ENCODE peak calls at places on chromosomes 1 and 21, in ten cellular contexts. F is mesothelial cell of epicardium; B is ovary; J is progenitor cell of endocrine pancreas; N is thoracic aorta; V is adrenal gland; W is CD4-positive, alpha-beta T cell; X is SK-N-SH; I is epithelial cell of esophagus; M is A549. K is an unnamed sample.

GRCh38 chr1:224632921-224633321 is 16.8 kb downstream of the CNIH3 start:
- DNase-seq in F (no peak), B (no peak), J (no peak), N (no peak), V (no peak), W (no peak), X (no peak), I (no peak), M (no peak), K (no peak)

GRCh38 chr21:44414291-44415072 is 40.8 kb upstream of the LRRC3 start:
- DNase-seq in F (no peak), B (no peak), J (peak), N (no peak), V (peak), W (no peak), X (no peak), I (no peak), M (no peak), K (no peak)

GRCh38 chr1:153397056-153397923 is 6.4 kb upstream of the S100A8 start:
- DNase-seq in F (no peak), B (no peak), J (no peak), N (no peak), V (no peak), W (no peak), X (no peak), I (no peak), M (no peak), K (no peak)

GRCh38 chr1:59481915-59482505 is 185.1 kb downstream of the FGGY start:
- DNase-seq in F (no peak), B (no peak), J (no peak), N (no peak), V (no peak), W (no peak), X (no peak), I (no peak), M (no peak), K (peak)

GRCh38 chr1:53771648-53772047 is 32.7 kb upstream of the GLIS1 start:
- DNase-seq in F (no peak), B (no peak), J (no peak), N (no peak), V (no peak), W (no peak), X (no peak), I (peak), M (no peak), K (peak)

GRCh38 chr1:117598489-117598888 is 7.4 kb upstream of the TENT5C start:
- DNase-seq in F (no peak), B (no peak), J (no peak), N (no peak), V (no peak), W (no peak), X (no peak), I (no peak), M (no peak), K (no peak)

GRCh38 chr21:41537356-41537755 is 29.4 kb upstream of the TMPRSS2 start:
- DNase-seq in F (no peak), B (no peak), J (no peak), N (no peak), V (no peak), W (no peak), X (no peak), I (no peak), M (no peak), K (no peak)

GRCh38 chr1:43272576-43273571 is 3.1 kb downstream of the TMEM125 start:
- DNase-seq in F (no peak), B (no peak), J (no peak), N (no peak), V (no peak), W (no peak), X (no peak), I (no peak), M (no peak), K (no peak)

GRCh38 chr21:39537571-39537970 is 75.2 kb upstream of the B3GALT5 start:
- DNase-seq in F (no peak), B (no peak), J (no peak), N (no peak), V (no peak), W (no peak), X (no peak), I (no peak), M (no peak), K (no peak)

GRCh38 chr1:64312431-64312830 is 109.0 kb downstream of the UBE2U start:
- DNase-seq in F (no peak), B (no peak), J (no peak), N (no peak), V (no peak), W (no peak), X (no peak), I (no peak), M (no peak), K (no peak)

GRCh38 chr1:89894210-89894668 is 73.4 kb downstream of the LRRC8D start:
- DNase-seq in F (no peak), B (no peak), J (no peak), N (no peak), V (no peak), W (no peak), X (no peak), I (peak), M (no peak), K (peak)

GRCh38 chr1:226653311-226653921 is 85.7 kb downstream of the ITPKB start:
- DNase-seq in F (no peak), B (no peak), J (no peak), N (no peak), V (no peak), W (peak), X (no peak), I (no peak), M (no peak), K (no peak)

GRCh38 chr1:25467616-25468015 is 36.9 kb downstream of the MACO1 start:
- DNase-seq in F (no peak), B (no peak), J (no peak), N (no peak), V (no peak), W (no peak), X (no peak), I (no peak), M (no peak), K (no peak)

GRCh38 chr1:90393025-90393424 is 324.1 kb downstream of the BARHL2 start:
- DNase-seq in F (no peak), B (no peak), J (no peak), N (no peak), V (no peak), W (no peak), X (no peak), I (peak), M (no peak), K (no peak)

GRCh38 chr1:6922096-6922931 is 137.1 kb downstream of the CAMTA1 start:
- DNase-seq in F (no peak), B (peak), J (no peak), N (peak), V (no peak), W (no peak), X (peak), I (peak), M (no peak), K (peak)

GRCh38 chr1:26733982-26734381 is 38.2 kb downstream of the ARID1A start:
- DNase-seq in F (no peak), B (no peak), J (no peak), N (no peak), V (no peak), W (no peak), X (no peak), I (peak), M (no peak), K (peak)

GRCh38 chr1:185608166-185608565 is 126.0 kb upstream of the HMCN1 start:
- DNase-seq in F (no peak), B (no peak), J (no peak), N (no peak), V (no peak), W (no peak), X (no peak), I (no peak), M (no peak), K (no peak)

DNA sequence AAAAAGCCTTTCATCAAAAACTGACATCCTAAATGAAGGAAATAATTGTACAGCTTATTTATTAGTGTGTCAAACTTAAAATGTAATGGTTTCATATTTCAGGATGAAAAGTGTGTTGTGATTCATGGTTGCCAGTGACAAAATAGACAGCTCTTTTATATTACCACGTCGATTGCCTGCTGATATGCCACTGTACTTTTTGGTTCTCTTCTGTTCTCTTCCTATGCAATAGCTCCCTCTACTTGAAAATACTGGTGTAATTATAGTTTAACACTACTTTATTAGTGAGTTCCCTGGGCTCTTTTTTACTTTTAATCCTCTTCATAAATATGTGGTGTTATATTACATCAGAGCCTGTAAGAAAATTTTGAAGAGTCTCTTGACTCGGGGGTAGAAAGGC is 111.3 kb downstream of the PATJ start:
- DNase-seq in F (no peak), B (no peak), J (no peak), N (no peak), V (no peak), W (no peak), X (peak), I (no peak), M (no peak), K (peak)
- TF ChIP-seq CTCF in F (peak), B (no peak), J (no peak), N (peak), V (peak), W (no peak), X (peak), I (no peak), M (peak), K (peak)

GRCh38 chr1:182029002-182029378 is 32.5 kb downstream of the ZNF648 start:
- DNase-seq in F (no peak), B (no peak), J (no peak), N (no peak), V (no peak), W (no peak), X (no peak), I (no peak), M (no peak), K (no peak)

GRCh38 chr1:182032251-182032650 is 29.3 kb downstream of the ZNF648 start:
- DNase-seq in F (no peak), B (no peak), J (no peak), N (no peak), V (no peak), W (no peak), X (no peak), I (peak), M (no peak), K (no peak)

GRCh38 chr1:182035097-182035770 is 26.3 kb downstream of the ZNF648 start:
- DNase-seq in F (no peak), B (no peak), J (no peak), N (no peak), V (no peak), W (no peak), X (no peak), I (no peak), M (no peak), K (no peak)

GRCh38 chr1:182029379-182030331 is 31.9 kb downstream of the ZNF648 start:
- DNase-seq in F (peak), B (peak), J (peak), N (peak), V (peak), W (peak), X (peak), I (peak), M (peak), K (peak)
- TF ChIP-seq CTCF in F (peak), B (peak), J (peak), N (peak), V (peak), W (peak), X (peak), I (peak), M (peak), K (peak)

DNA sequence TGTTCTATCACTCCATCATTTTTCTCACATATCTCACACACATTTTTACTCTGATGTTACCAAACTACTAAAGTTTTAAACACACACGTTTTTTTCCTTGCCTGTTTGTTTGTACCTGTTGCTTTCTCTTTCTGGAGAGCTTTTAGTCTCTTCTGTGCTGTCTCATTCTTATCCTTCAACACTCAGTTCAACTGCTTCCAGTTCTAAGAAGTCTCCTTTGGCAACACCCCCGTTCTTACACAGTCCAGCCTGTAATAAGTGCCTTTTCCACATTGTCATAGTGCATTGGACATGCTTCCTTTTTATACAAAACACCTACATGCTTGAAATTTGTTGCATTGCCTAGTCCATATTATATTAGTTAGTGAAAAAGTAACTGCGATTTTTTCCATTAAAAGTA is 360.2 kb upstream of the BRINP3 start:
- DNase-seq in F (no peak), B (no peak), J (no peak), N (no peak), V (no peak), W (no peak), X (no peak), I (no peak), M (no peak), K (no peak)
- TF ChIP-seq CTCF in F (no peak), B (no peak), J (no peak), N (no peak), V (no peak), W (no peak), X (no peak), I (no peak), M (no peak), K (no peak)

DNA sequence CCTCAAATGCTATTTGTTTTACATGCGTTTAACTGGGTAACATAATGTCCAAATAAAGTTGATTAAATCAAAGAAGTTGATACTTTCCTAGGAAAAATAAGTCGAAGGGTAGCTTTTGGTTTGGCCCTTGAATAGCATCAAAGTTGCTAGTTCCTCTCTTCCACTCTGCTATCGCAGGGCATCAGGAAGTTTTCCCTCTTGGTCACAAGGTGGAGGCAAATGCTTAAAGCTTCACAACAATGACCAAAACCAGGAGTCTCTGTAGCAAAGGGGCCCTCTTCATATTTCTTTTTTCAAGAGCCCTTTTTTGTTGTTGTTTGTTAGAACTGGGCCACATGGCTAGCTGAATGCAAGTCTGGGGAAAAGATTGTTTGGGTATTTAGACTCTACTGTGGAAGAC is 668.4 kb downstream of the KCNT2 start:
- DNase-seq in F (no peak), B (no peak), J (no peak), N (no peak), V (no peak), W (no peak), X (no peak), I (peak), M (no peak), K (no peak)
- TF ChIP-seq CTCF in F (no peak), B (no peak), J (no peak), N (no peak), V (no peak), W (no peak), X (no peak), I (peak), M (no peak), K (no peak)

DNA sequence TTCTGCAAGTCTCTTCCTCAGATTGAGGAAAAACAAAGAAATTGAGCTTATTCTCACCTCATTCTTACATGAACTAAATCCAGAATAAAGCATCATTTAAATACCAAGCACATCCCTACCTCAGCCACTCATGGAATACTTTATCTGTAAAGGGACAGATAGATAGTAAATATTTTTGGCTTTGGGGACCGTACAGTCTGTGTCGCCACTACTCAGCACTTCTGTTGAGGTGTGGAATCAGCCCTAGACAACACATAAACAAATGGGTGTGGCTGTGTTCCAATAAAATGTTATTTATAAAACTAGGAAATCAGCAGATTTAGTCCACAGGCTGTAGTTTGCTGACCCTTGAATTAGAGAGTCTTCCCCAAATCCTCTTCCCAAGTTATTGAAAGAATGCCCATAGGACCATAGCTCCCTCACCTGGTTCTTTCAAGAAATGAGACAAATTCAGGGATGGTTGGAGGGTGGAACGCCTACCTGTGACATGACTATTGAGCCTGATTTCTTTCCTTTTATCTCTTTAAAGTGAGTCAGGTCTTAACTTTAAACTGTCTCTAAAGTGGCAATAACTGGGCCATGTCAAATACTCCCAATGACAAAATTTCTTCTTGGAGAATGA is 878.5 kb downstream of the USP25 start:
- DNase-seq in F (no peak), B (no peak), J (no peak), N (no peak), V (no peak), W (no peak), X (no peak), I (peak), M (no peak), K (no peak)
- TF ChIP-seq CTCF in F (no peak), B (no peak), J (peak), N (no peak), V (no peak), W (no peak), X (peak), I (peak), M (peak), K (no peak)

DNA sequence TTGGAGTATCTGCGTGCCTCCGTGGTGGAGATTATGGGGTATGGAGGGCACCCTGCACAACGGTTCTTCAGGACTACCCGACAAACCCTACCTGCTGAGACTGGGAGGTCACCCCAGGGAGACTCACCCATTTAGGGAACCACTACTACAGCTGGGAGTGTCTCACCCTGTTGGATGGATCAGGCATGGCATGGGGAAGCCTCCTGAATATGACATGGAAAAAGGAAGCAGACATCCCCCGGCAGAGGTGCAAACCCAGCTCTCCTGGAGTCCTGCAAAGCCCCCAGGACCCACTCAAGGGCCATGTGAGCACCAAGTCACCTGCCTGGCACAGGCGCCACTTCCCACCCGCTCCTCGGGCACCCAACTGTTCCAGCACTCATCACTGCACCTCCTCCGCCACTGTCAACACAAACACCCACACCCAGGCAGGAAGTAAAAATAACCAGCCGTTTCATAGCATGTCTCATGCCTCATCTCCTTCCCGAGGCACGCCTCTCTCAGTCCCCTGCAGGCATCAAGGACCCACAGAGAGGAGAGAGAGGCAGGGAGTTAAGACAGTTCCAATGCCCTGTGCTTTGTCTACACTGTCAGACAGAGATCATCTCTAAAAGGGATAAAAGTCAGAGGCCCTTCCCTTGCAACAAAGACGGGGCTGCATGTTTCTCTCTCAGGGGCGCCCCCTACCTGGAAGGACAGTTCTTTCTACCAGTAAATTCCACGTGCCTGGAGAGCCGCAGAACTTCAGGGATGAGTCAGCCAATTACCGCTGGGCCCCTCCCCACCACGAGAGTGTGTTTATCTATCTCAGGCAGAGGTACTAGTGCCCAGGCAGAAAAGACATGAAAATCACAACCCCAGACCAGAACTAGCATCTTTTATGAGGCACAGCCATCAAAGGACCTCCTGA is 150.1 kb upstream of the SOD1 start:
- DNase-seq in F (no peak), B (no peak), J (no peak), N (no peak), V (no peak), W (peak), X (no peak), I (peak), M (peak), K (no peak)
- TF ChIP-seq CTCF in F (no peak), B (no peak), J (peak), N (no peak), V (no peak), W (peak), X (peak), I (peak), M (peak), K (no peak)

DNA sequence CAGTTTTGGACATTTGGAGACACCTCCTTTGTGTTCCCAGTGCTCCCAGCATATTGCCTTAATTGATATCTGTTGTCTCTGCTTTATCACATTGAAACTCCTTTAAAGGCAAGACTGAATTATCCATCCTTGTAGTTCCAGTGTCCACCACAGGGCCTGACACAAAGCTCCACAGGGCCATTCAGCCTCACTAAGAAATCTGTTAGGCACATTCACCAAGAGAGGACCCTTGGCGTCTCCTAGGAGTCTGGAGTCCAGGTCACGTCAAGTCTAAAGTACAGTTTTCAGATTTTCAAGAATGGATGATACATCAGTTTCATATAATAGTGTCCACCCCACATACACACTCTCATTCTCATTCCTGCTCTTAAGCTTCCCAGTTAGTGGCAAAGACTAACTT is 4.8 kb downstream of the ACP6 start:
- DNase-seq in F (no peak), B (no peak), J (no peak), N (no peak), V (no peak), W (no peak), X (no peak), I (no peak), M (peak), K (no peak)
- TF ChIP-seq CTCF in F (peak), B (no peak), J (peak), N (peak), V (no peak), W (no peak), X (peak), I (peak), M (no peak), K (no peak)

DNA sequence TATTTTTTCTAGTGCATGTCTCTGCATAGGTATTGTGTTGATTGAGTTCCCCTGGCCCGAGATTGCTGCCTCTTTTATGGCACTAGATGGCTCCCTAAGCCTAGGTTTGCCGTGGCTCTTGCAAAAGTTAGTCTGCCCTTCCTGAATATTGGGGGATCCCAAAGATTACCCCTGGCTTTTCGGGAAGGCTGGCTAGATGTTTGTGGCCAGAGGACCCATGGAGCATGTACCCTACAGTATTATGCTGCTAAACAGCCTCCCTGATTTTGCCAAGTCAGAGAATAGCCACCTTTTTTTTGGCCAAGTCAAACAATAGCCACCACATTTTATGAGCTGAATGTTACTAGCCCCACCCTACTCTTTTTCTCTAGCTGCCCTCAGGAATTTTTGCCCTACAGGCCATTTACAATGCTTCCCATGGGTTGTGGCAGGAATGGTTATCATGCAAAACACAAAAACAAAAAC is 343.2 kb downstream of the OLFM3 start:
- DNase-seq in F (no peak), B (no peak), J (no peak), N (no peak), V (no peak), W (no peak), X (no peak), I (peak), M (no peak), K (no peak)
- TF ChIP-seq CTCF in F (no peak), B (no peak), J (peak), N (no peak), V (no peak), W (no peak), X (peak), I (peak), M (no peak), K (peak)

K was measured in AG09319.